ENCODE peak calls at places on chromosome 7, in four cellular contexts. One of them, this sample, is unnamed.

GRCh38 chr7:31986878-31987518 is 83.2 kb downstream of the PDE1C start:
- DNase-seq in fibroblast of lung: peak
- DNase-seq in cardiac muscle cell: no peak
- DNase-seq in psoas muscle: no peak
- DNase-seq in this sample: no peak

GRCh38 chr7:153524070-153524601 is 528.1 kb upstream of the DPP6 start:
- DNase-seq in fibroblast of lung: no peak
- DNase-seq in cardiac muscle cell: peak
- DNase-seq in psoas muscle: no peak
- DNase-seq in this sample: no peak

GRCh38 chr7:7449055-7449454 is 86.6 kb downstream of the COL28A1 start:
- DNase-seq in fibroblast of lung: peak
- DNase-seq in cardiac muscle cell: no peak
- DNase-seq in psoas muscle: no peak
- DNase-seq in this sample: no peak

GRCh38 chr7:137342751-137343482 is 616 bp downstream of the PTN start:
- DNase-seq in fibroblast of lung: no peak
- DNase-seq in cardiac muscle cell: peak
- DNase-seq in psoas muscle: no peak
- DNase-seq in this sample: no peak

GRCh38 chr7:101058355-101058754 is 26.9 kb upstream of the TRIM56 start:
- DNase-seq in fibroblast of lung: peak
- DNase-seq in cardiac muscle cell: peak
- DNase-seq in psoas muscle: peak
- DNase-seq in this sample: peak

GRCh38 chr7:94298943-94299342 is 95.8 kb upstream of the COL1A2 start:
- DNase-seq in fibroblast of lung: peak
- DNase-seq in cardiac muscle cell: no peak
- DNase-seq in psoas muscle: no peak
- DNase-seq in this sample: no peak

GRCh38 chr7:1287629-1288225 is 55.1 kb downstream of the UNCX start:
- DNase-seq in fibroblast of lung: no peak
- DNase-seq in cardiac muscle cell: no peak
- DNase-seq in psoas muscle: no peak
- DNase-seq in this sample: no peak

GRCh38 chr7:40644454-40645188 is 509.8 kb downstream of the SUGCT start:
- DNase-seq in fibroblast of lung: no peak
- DNase-seq in cardiac muscle cell: peak
- DNase-seq in psoas muscle: no peak
- DNase-seq in this sample: no peak

GRCh38 chr7:155007947-155008346 is 5.0 kb upstream of the PAXIP1 start:
- DNase-seq in fibroblast of lung: peak
- DNase-seq in cardiac muscle cell: peak
- DNase-seq in psoas muscle: no peak
- DNase-seq in this sample: no peak

GRCh38 chr7:54879776-54880175 is 120.8 kb upstream of the SEC61G start:
- DNase-seq in fibroblast of lung: no peak
- DNase-seq in cardiac muscle cell: no peak
- DNase-seq in psoas muscle: no peak
- DNase-seq in this sample: no peak

GRCh38 chr7:148700693-148701092 is 2.0 kb downstream of the CUL1 start:
- DNase-seq in fibroblast of lung: peak
- DNase-seq in cardiac muscle cell: peak
- DNase-seq in psoas muscle: no peak
- DNase-seq in this sample: no peak

GRCh38 chr7:69800495-69800894 is 202.2 kb downstream of the AUTS2 start:
- DNase-seq in fibroblast of lung: peak
- DNase-seq in cardiac muscle cell: peak
- DNase-seq in psoas muscle: no peak
- DNase-seq in this sample: no peak

GRCh38 chr7:92830532-92831110 is 5.8 kb downstream of the CDK6 start:
- DNase-seq in fibroblast of lung: peak
- DNase-seq in cardiac muscle cell: no peak
- DNase-seq in psoas muscle: no peak
- DNase-seq in this sample: no peak

GRCh38 chr7:81715984-81716588 is 53.8 kb downstream of the HGF start:
- DNase-seq in fibroblast of lung: peak
- DNase-seq in cardiac muscle cell: peak
- DNase-seq in psoas muscle: no peak
- DNase-seq in this sample: no peak

GRCh38 chr7:71266912-71267311 is 135.0 kb downstream of the GALNT17 start:
- DNase-seq in fibroblast of lung: no peak
- DNase-seq in cardiac muscle cell: no peak
- DNase-seq in psoas muscle: no peak
- DNase-seq in this sample: no peak

GRCh38 chr7:81004098-81004497 is 85.2 kb upstream of the SEMA3C start:
- DNase-seq in fibroblast of lung: peak
- DNase-seq in cardiac muscle cell: no peak
- DNase-seq in psoas muscle: no peak
- DNase-seq in this sample: no peak

GRCh38 chr7:138556771-138557484 is 96.9 kb downstream of the TRIM24 start:
- DNase-seq in fibroblast of lung: peak
- DNase-seq in cardiac muscle cell: no peak
- DNase-seq in psoas muscle: no peak
- DNase-seq in this sample: no peak

GRCh38 chr7:132402751-132403245 is 173.5 kb downstream of the PLXNA4 start:
- DNase-seq in fibroblast of lung: no peak
- DNase-seq in cardiac muscle cell: no peak
- DNase-seq in psoas muscle: peak
- DNase-seq in this sample: no peak

GRCh38 chr7:6227294-6227846 is 45.1 kb downstream of the CYTH3 start:
- DNase-seq in fibroblast of lung: peak
- DNase-seq in cardiac muscle cell: no peak
- DNase-seq in psoas muscle: no peak
- DNase-seq in this sample: no peak

GRCh38 chr7:128148676-128149075 is 92.4 kb upstream of the LEP start:
- DNase-seq in fibroblast of lung: no peak
- DNase-seq in cardiac muscle cell: peak
- DNase-seq in psoas muscle: no peak
- DNase-seq in this sample: no peak

DNA sequence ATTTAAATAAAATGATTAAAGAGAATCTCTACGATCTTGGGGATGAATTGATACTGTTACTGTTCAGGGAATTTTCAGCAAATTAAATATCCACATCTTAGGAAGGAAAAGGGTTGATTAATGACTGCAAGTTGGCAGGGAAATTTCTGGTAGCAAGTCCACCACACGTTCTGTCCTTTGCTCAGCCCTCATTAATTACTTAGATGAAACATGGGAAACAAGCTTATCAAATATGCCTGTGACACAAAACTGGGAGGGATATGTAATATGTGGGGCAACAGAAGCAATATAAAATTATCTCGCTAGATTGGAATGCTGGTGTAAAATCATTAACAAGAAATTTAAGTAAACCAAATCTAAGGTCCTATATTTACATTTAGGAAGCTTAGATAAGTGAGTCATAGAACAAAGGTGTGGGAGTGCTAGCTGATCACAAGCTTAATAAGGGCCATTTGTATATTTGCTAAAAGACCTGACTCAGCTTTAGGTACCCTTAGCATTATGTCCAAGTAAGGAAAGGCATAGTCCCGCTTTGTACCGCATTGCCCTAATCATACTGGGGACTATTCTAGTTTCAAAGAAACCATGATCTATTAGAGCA is 23.5 kb downstream of the TRPV5 start:
- DNase-seq in fibroblast of lung: no peak
- DNase-seq in cardiac muscle cell: no peak
- DNase-seq in psoas muscle: no peak
- DNase-seq in this sample: no peak
- TF ChIP-seq CTCF in fibroblast of lung: no peak
- TF ChIP-seq CTCF in cardiac muscle cell: no peak
- TF ChIP-seq CTCF in psoas muscle: no peak
- TF ChIP-seq CTCF in this sample: no peak

DNA sequence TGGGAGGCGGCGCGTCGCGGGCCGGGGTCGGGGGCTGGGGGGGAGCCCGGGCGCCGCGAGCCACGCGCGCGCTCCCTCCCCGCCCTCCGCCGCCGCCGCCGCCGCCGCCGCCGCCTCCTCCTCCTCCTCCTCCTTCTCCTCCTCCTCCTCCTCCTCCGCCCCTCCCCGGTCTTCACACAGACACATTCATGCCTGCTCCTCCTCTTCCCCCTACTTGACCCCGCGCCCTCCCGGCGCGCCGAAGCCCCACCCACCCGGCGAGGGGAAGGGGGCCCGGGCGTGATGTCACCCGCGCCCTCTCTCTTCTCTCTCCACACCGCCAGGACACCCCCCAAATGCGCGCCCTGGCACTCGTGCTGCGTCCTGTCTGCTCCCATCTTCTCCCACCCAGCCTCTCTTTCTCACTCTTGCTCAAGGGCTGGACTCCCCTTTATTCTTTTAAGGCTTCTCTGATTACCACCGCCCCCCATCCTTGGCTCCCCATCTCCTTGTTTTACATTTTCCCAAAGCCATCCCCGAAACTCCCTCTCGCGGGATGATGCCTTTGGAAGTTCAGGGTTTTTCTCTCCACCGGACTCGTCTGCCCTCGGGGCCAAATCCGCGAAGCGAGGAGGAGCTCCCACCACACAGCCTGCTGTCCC is 1.0 kb upstream of the GLI3 start:
- DNase-seq in fibroblast of lung: peak
- DNase-seq in cardiac muscle cell: peak
- DNase-seq in psoas muscle: peak
- DNase-seq in this sample: no peak
- H3K4me3 ChIP-seq in fibroblast of lung: peak
- H3K4me3 ChIP-seq in cardiac muscle cell: peak
- H3K4me3 ChIP-seq in psoas muscle: peak
- H3K4me3 ChIP-seq in this sample: peak

GRCh38 chr7:34430456-34430855 is 227.6 kb upstream of the NPSR1 start:
- DNase-seq in fibroblast of lung: peak
- DNase-seq in cardiac muscle cell: peak
- DNase-seq in psoas muscle: no peak
- DNase-seq in this sample: no peak
- TF ChIP-seq CTCF in fibroblast of lung: peak
- TF ChIP-seq CTCF in cardiac muscle cell: peak
- TF ChIP-seq CTCF in psoas muscle: no peak
- TF ChIP-seq CTCF in this sample: peak

DNA sequence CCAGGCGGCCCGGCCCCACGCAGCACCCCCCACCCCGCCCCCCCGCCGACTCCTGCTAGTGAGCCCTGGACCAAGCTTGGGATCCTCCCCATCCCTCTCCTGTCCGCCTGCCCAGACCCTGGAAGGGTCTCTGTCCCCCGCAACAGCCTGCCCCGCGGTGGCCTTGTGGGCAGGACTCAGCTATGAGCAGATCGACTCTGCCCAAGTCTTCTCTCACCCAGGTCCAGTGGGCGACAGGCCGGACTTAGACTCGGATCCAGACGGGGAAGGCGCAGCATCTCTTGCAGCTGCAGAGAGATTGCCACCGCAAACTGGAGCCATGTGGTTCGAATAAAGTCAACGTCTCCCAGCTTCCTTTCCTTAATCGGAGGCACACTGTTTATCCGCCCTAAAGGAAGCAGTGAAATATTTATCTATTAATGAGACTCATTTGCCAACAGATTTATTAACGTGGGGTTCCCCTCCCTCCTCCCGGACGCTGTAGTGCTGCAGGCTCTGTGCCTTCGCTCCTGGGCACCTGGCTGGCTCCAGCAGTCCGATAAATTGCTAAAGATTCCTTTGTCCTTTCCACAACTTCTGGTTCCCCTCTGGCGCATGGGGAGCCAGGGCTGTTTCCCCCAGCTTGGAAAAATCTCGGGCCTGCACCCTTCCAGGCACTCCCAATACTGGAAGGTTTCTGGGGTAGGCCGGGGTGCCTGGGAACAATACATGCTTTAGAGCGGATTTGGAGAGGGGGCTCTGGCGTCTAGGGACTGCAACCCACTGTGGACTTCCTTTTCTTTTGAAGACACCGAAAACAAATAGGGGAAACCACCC is 634 bp upstream of the HOXA7 start:
- DNase-seq in fibroblast of lung: no peak
- DNase-seq in cardiac muscle cell: no peak
- DNase-seq in psoas muscle: peak
- DNase-seq in this sample: no peak
- H3K4me3 ChIP-seq in fibroblast of lung: no peak
- H3K4me3 ChIP-seq in cardiac muscle cell: no peak
- H3K4me3 ChIP-seq in psoas muscle: peak
- H3K4me3 ChIP-seq in this sample: peak

DNA sequence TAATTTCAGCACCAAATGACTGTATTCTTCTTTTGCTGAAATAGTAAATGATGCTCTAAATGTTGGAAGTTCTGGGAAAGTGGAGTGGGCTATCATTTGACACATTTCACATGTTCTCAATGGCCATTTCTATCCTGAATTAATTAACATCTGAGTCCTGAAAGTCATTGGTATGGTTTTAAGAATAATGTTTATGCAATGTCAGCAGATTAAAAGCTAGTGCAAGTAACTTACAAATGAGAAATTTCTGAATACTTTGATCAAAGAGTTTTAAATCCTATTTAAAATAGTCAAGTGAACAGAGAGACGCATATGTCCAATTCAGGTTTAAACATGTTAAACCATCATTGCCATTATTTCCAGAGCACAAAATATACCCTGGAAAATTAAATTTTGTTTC is 508.1 kb downstream of the PHTF2 start:
- DNase-seq in fibroblast of lung: no peak
- DNase-seq in cardiac muscle cell: no peak
- DNase-seq in psoas muscle: no peak
- DNase-seq in this sample: no peak
- TF ChIP-seq CTCF in fibroblast of lung: no peak
- TF ChIP-seq CTCF in cardiac muscle cell: no peak
- TF ChIP-seq CTCF in psoas muscle: no peak
- TF ChIP-seq CTCF in this sample: no peak

GRCh38 chr7:3300221-3300650 is 816 bp upstream of the SDK1 start:
- DNase-seq in fibroblast of lung: peak
- DNase-seq in cardiac muscle cell: peak
- DNase-seq in psoas muscle: no peak
- DNase-seq in this sample: peak

GRCh38 chr7:3301831-3302618 is 973 bp downstream of the SDK1 start:
- DNase-seq in fibroblast of lung: peak
- DNase-seq in cardiac muscle cell: peak
- DNase-seq in psoas muscle: no peak
- DNase-seq in this sample: no peak

GRCh38 chr7:3300651-3301471 is at the start of gene SDK1:
- DNase-seq in fibroblast of lung: peak
- DNase-seq in cardiac muscle cell: peak
- DNase-seq in psoas muscle: peak
- DNase-seq in this sample: peak

GRCh38 chr7:3301472-3301778 is 373 bp downstream of the SDK1 start:
- DNase-seq in fibroblast of lung: no peak
- DNase-seq in cardiac muscle cell: no peak
- DNase-seq in psoas muscle: no peak
- DNase-seq in this sample: no peak

GRCh38 chr7:3302681-3303320 is 1.7 kb downstream of the SDK1 start:
- DNase-seq in fibroblast of lung: peak
- DNase-seq in cardiac muscle cell: no peak
- DNase-seq in psoas muscle: no peak
- DNase-seq in this sample: no peak
- H3K4me3 ChIP-seq in fibroblast of lung: peak
- H3K4me3 ChIP-seq in cardiac muscle cell: peak
- H3K4me3 ChIP-seq in psoas muscle: peak
- H3K4me3 ChIP-seq in this sample: peak